ENCODE peak calls at places on chromosomes 12 and 14, in nine cellular contexts. I, B, U, N, L, T, Q, X and R are unnamed samples.

GRCh38 chr14:92486881-92487280 is 26.7 kb upstream of the RIN3 start:
- DNase-seq in B (no peak), X (no peak), I (no peak), U (no peak), N (no peak), T (no peak), Q (no peak), L (no peak), R (no peak)

GRCh38 chr14:59161571-59162175 is 26.8 kb upstream of the DAAM1 start:
- DNase-seq in Q (peak; percentile 95), I (peak; percentile 16), L (peak; percentile 10), T (peak; percentile 19), B (no peak), N (no peak), U (no peak), X (peak; percentile 9), R (no peak)

GRCh38 chr12:17975239-17975638 is 114.8 kb downstream of the RERGL start:
- DNase-seq in U (no peak), N (no peak), Q (no peak), L (no peak), X (no peak), B (no peak), I (no peak), T (no peak), R (no peak)

GRCh38 chr12:53543539-53543938 is 36.3 kb upstream of the NPFF start:
- DNase-seq in U (peak; percentile 40), Q (peak; percentile 65), X (peak; percentile 49), I (peak; percentile 86), L (peak; percentile 37), N (peak; percentile 51), T (peak; percentile 38), B (peak; percentile 10), R (peak; percentile 18)

GRCh38 chr14:71166434-71166833 is 259.2 kb downstream of the PCNX1 start:
- DNase-seq in Q (peak; percentile 64), B (no peak), T (no peak), I (peak; percentile 54), X (no peak), N (no peak), U (peak; percentile 59), L (peak; percentile 8), R (no peak)

GRCh38 chr12:12606793-12607589 is 4.7 kb upstream of the CREBL2 start:
- DNase-seq in X (no peak), N (no peak), B (no peak), Q (peak; percentile 8), U (no peak), L (no peak), T (no peak), I (no peak), R (no peak)

GRCh38 chr12:89472508-89472907 is 52.1 kb downstream of the GALNT4 start:
- DNase-seq in B (no peak), X (no peak), Q (peak; percentile 53), T (no peak), I (no peak), L (no peak), U (no peak), N (no peak), R (no peak)

GRCh38 chr14:34826661-34827060 is 48.5 kb downstream of the BAZ1A start:
- DNase-seq in N (no peak), X (no peak), Q (peak; percentile 52), U (no peak), T (no peak), B (no peak), L (no peak), I (no peak), R (no peak)